ENCODE peak calls at places on chromosomes 12 and 14, in six cellular contexts. C is IMR-90, S is right atrium auricular region, W is GM12864, V is activated B cell treated with CpG ODN at 0.5 μM for 24 hours, K is cardiac fibroblast. N is an unnamed sample.

GRCh38 chr12:111454716-111455447 is 49.2 kb downstream of the SH2B3 start:
- DNase-seq in V (no peak), W (no peak), C (no peak), K (no peak), S (peak), N (no peak)

GRCh38 chr14:79369359-79370332 is 841.7 kb downstream of the DIO2 start:
- DNase-seq in K (peak), S (no peak), V (no peak), W (no peak), C (peak), N (peak)

GRCh38 chr12:105275997-105276760 is 40.2 kb upstream of the APPL2 start:
- DNase-seq in W (no peak), C (no peak), S (no peak), K (no peak), V (no peak), N (no peak)

GRCh38 chr12:47024463-47024862 is 55.0 kb upstream of the PCED1B start:
- DNase-seq in W (no peak), K (no peak), S (no peak), V (no peak), C (peak), N (no peak)

GRCh38 chr12:131085816-131086591 is 132.3 kb downstream of the ADGRD1 start:
- DNase-seq in V (peak), W (no peak), K (no peak), S (peak), C (no peak), N (no peak)

GRCh38 chr14:58104808-58105207 is 47.2 kb downstream of the ARMH4 start:
- DNase-seq in K (peak), W (no peak), C (peak), V (no peak), S (no peak), N (peak)

GRCh38 chr12:109047081-109047805 is 5.1 kb upstream of the USP30 start:
- DNase-seq in K (peak), W (no peak), V (no peak), C (peak), S (no peak), N (peak)

GRCh38 chr12:77315407-77315806 is 250.0 kb upstream of the E2F7 start:
- DNase-seq in K (no peak), C (no peak), V (no peak), S (no peak), W (no peak), N (no peak)

GRCh38 chr14:90060965-90061848 is 587 bp upstream of the KCNK13 start:
- DNase-seq in K (no peak), W (no peak), S (no peak), V (no peak), C (no peak), N (no peak)

GRCh38 chr12:85457026-85457425 is 177.0 kb downstream of the ALX1 start:
- DNase-seq in K (no peak), S (no peak), V (no peak), W (no peak), C (no peak), N (no peak)

GRCh38 chr12:120640840-120641833 is 711 bp downstream of the CABP1 start:
- DNase-seq in C (peak), V (peak), W (no peak), K (peak), S (no peak), N (peak)

GRCh38 chr12:95083938-95084337 is 10.5 kb upstream of the NR2C1 start:
- DNase-seq in K (peak), S (no peak), V (no peak), W (no peak), C (peak), N (peak)

GRCh38 chr14:67599698-67600561 is at the start of gene PIGH:
- DNase-seq in W (peak), V (peak), K (peak), C (peak), S (peak), N (peak)

GRCh38 chr14:61470261-61470953 is 149.0 kb downstream of the PRKCH start:
- DNase-seq in W (no peak), S (no peak), C (peak), V (no peak), K (peak), N (peak)

GRCh38 chr12:87368259-87368658 is 660.9 kb downstream of the C12orf50 start:
- DNase-seq in K (no peak), C (no peak), S (no peak), W (no peak), V (no peak), N (no peak)

GRCh38 chr12:121894633-121895032 is 6.0 kb downstream of the PSMD9 start:
- DNase-seq in V (no peak), K (peak), W (no peak), S (no peak), C (peak), N (peak)

GRCh38 chr14:105501504-105502291 is 10.7 kb downstream of the TEDC1 start:
- DNase-seq in W (no peak), K (no peak), C (no peak), V (no peak), S (no peak), N (no peak)

GRCh38 chr14:68704736-68705720 is 87.8 kb downstream of the ZFP36L1 start:
- DNase-seq in S (no peak), V (no peak), C (peak), K (peak), W (no peak), N (no peak)

GRCh38 chr12:101127521-101128219 is 82.4 kb downstream of the SLC5A8 start:
- DNase-seq in K (peak), S (no peak), V (no peak), W (no peak), C (peak), N (peak)

GRCh38 chr12:47360771-47361388 is 281.1 kb upstream of the AMIGO2 start:
- DNase-seq in S (no peak), W (no peak), K (no peak), V (no peak), C (no peak), N (no peak)

GRCh38 chr14:100664234-100664633 is 62.5 kb upstream of the DLK1 start:
- DNase-seq in V (no peak), C (no peak), W (no peak), K (no peak), S (no peak), N (no peak)

GRCh38 chr12:139585-139984 is 73.0 kb downstream of the IQSEC3 start:
- DNase-seq in S (no peak), W (no peak), C (peak), V (no peak), K (no peak), N (no peak)

DNA sequence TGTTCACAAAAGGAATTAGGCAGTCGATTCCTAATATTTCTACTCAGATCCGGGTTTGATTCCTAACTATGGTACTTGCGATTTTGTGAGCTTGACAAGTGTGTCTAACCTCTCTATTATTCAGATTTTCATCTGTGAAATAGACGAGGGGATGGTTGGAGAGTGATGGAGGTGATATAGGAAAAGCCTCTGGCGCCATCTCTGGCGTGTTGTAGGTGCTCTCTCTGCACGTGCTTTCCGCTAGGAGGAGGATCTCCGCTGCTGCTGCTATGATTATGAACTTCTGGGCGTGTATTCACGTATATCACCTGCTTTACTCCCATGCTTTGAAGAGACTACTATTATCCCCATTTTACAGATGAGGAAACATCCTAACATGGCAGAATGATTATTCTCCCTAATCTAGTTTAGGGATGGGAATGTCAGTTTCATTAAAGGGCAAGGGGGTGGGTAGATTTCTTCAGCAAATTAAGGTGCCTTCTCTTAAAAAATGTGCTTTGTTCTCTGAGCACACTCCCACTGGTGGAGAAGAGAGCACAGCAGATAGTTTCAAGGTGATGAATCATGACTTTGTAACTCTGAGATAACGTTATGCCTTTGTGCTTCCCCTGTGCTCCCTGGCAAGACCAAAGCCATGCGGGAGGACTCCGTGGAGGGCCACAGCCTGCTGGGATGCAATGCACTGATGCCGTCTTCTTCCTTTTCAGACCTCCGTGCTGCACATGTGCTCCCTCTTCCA is 97.1 kb downstream of the PRIMA1 start:
- DNase-seq in S (no peak), V (no peak), K (no peak), C (no peak), W (no peak), N (no peak)
- TF ChIP-seq CTCF in S (no peak), V (no peak), K (no peak), C (no peak), W (no peak), N (no peak)

DNA sequence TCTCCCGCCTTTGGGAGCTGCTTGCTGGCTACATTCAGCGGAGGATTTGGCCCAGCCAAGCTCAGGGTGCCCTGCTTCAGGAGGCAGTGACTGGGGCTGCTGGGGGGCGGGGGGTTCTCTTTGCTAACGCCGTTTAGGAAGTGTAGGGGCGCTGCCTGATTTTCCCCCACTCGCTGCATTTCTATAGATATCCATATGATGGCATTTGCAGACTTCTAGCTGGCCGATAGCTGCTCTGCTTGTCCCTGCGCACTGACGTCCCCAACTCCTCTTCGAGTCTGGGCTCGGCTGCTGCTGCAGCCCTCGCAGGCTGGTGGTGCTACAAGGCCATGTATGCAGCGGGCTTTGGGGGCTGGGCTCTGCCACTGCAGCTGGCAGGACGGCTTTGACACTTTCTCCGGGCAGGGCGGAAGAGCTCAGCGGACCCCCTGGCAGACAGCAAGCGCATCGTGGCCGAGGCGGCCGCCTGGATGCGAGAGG is 3.1 kb downstream of the LRFN5 start:
- DNase-seq in W (no peak), K (peak), S (no peak), V (no peak), C (peak), N (no peak)
- TF ChIP-seq CTCF in W (no peak), K (no peak), S (peak), V (no peak), C (peak), N (no peak)

DNA sequence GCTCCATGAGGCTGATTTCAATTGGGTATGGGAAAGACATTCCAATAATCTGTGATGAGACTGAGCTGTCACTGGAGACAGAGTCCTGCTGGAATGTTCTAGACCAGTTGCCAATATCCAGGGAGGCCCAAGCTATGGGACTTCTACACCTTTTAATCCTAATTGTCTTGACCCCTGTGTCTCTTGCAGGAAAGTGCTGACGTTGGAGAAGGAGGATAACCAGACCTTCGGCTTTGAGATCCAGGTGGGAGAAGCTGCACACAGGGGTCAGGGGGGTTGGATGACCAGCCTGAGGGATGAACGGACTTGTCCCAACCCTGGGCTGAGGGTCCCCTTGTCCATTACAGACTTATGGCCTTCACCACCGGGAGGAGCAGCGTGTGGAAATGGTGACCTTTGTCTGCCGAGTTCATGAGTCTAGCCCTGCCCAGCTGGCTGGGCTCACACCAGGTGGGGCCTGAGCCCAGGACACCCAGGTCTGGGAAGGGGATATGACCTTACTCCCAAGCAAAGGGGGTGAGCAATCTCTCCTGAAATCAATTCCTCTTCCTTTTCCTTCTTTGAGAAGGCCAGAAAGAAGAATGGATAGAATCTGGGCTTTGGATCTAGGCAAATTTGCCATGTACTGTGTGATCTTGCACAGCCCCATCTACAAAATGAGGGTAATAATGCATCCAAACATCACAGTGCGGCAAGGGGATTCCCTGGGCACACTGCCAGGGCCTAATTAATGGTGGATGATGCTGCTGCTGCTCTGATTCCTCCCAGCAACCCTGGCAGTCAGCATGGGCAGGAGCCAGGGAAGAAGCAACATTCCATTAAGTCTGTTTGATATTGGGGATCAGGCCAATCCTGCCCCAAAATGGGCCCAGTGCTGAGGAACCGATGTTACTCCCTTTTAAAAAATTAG is 4.2 kb downstream of the TAMALIN start:
- DNase-seq in W (no peak), K (no peak), V (no peak), C (no peak), S (no peak), N (no peak)
- TF ChIP-seq CTCF in W (no peak), K (no peak), V (no peak), C (no peak), S (no peak), N (no peak)

GRCh38 chr12:14903386-14904098 is 17.9 kb upstream of the MGP start:
- DNase-seq in W (no peak), V (no peak), S (no peak), C (no peak), K (no peak), N (no peak)

GRCh38 chr12:14904854-14905253 is 19.2 kb upstream of the MGP start:
- DNase-seq in S (no peak), V (no peak), K (no peak), W (no peak), C (no peak), N (no peak)

GRCh38 chr12:14902465-14902864 is 16.8 kb upstream of the MGP start:
- DNase-seq in S (no peak), W (no peak), K (peak), C (peak), V (no peak), N (no peak)

GRCh38 chr12:14900521-14901227 is 15.0 kb upstream of the MGP start:
- DNase-seq in W (no peak), C (no peak), S (no peak), K (no peak), V (no peak), N (no peak)

DNA sequence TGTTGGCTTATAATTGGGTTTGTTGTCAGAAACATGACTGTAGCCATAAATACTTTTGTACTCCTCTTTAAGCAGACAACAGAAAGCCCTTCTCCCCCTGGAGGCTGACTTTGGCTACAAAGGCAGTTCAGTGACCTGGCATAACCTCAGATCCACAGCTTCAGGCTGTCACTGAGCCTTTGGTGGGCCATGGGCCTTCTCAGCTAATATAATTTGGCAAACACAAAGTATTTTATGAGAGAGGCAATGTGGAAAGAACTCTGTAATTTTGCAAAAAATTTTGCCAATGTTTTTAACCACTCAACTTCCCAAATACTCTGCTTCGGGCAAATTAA is 15.5 kb upstream of the MGP start:
- DNase-seq in S (no peak), K (no peak), C (no peak), W (no peak), V (no peak), N (no peak)
- TF ChIP-seq CTCF in S (no peak), K (peak), C (no peak), W (peak), V (no peak), N (no peak)

GRCh38 chr12:57006809-57007475 is 596 bp upstream of the ZBTB39 start:
- DNase-seq in C (no peak), V (no peak), S (no peak), K (no peak), W (no peak), N (no peak)
- TF ChIP-seq CTCF in C (no peak), V (no peak), S (no peak), K (no peak), W (no peak), N (no peak)

GRCh38 chr12:3293446-3294161 is 197.4 kb upstream of the PRMT8 start:
- DNase-seq in K (peak), V (no peak), C (peak), W (no peak), S (no peak), N (peak)
- TF ChIP-seq CTCF in K (peak), V (no peak), C (no peak), W (no peak), S (peak), N (peak)

N was measured in HFFc6.